ENCODE peak calls at places on chromosomes 13 and 19, in five cellular contexts. One of them, this sample, is unnamed.

GRCh38 chr13:99256709-99257108 is 1.5 kb downstream of the GPR18 start:
- DNase-seq in GM23248: peak
- DNase-seq in GM23338: no peak
- DNase-seq in tibial artery: no peak
- DNase-seq in HL-60: peak
- DNase-seq in this sample: no peak

GRCh38 chr19:7159105-7159933 is 89.8 kb downstream of the ZNF557 start:
- DNase-seq in GM23248: peak
- DNase-seq in GM23338: no peak
- DNase-seq in tibial artery: peak
- DNase-seq in HL-60: no peak
- DNase-seq in this sample: no peak

GRCh38 chr19:47230122-47230920 is 678 bp downstream of the BBC3 start:
- DNase-seq in GM23248: peak
- DNase-seq in GM23338: peak
- DNase-seq in tibial artery: peak
- DNase-seq in HL-60: no peak
- DNase-seq in this sample: peak

GRCh38 chr19:41926028-41926860 is 2.0 kb downstream of the ERFL start:
- DNase-seq in GM23248: no peak
- DNase-seq in GM23338: no peak
- DNase-seq in tibial artery: no peak
- DNase-seq in HL-60: no peak
- DNase-seq in this sample: no peak

GRCh38 chr19:49554701-49555181 is 25.6 kb downstream of the NOSIP start:
- DNase-seq in GM23248: peak
- DNase-seq in GM23338: no peak
- DNase-seq in tibial artery: no peak
- DNase-seq in HL-60: no peak
- DNase-seq in this sample: no peak

GRCh38 chr19:44050740-44051653 is 839 bp upstream of the ZNF223 start:
- DNase-seq in GM23248: peak
- DNase-seq in GM23338: peak
- DNase-seq in tibial artery: no peak
- DNase-seq in HL-60: peak
- DNase-seq in this sample: peak

GRCh38 chr19:5850743-5851293 is 431 bp downstream of the FUT3 start:
- DNase-seq in GM23248: peak
- DNase-seq in GM23338: no peak
- DNase-seq in tibial artery: no peak
- DNase-seq in HL-60: no peak
- DNase-seq in this sample: no peak

GRCh38 chr19:22446605-22447004 is 24.5 kb upstream of the ZNF98 start:
- DNase-seq in GM23248: no peak
- DNase-seq in GM23338: no peak
- DNase-seq in tibial artery: no peak
- DNase-seq in HL-60: no peak
- DNase-seq in this sample: no peak

GRCh38 chr19:6572217-6572616 is 18.7 kb downstream of the CD70 start:
- DNase-seq in GM23248: no peak
- DNase-seq in GM23338: peak
- DNase-seq in tibial artery: peak
- DNase-seq in HL-60: peak
- DNase-seq in this sample: no peak

GRCh38 chr13:29861694-29862110 is 11.3 kb upstream of the UBL3 start:
- DNase-seq in GM23248: peak
- DNase-seq in GM23338: no peak
- DNase-seq in tibial artery: no peak
- DNase-seq in HL-60: no peak
- DNase-seq in this sample: no peak

GRCh38 chr19:1263198-1263597 is 5.9 kb upstream of the CIRBP start:
- DNase-seq in GM23248: no peak
- DNase-seq in GM23338: no peak
- DNase-seq in tibial artery: no peak
- DNase-seq in HL-60: no peak
- DNase-seq in this sample: no peak

GRCh38 chr13:85492283-85492682 is 306.9 kb downstream of the SLITRK6 start:
- DNase-seq in GM23248: no peak
- DNase-seq in GM23338: no peak
- DNase-seq in tibial artery: no peak
- DNase-seq in HL-60: no peak
- DNase-seq in this sample: no peak

GRCh38 chr19:50537769-50538230 is 24.1 kb upstream of the ASPDH start:
- DNase-seq in GM23248: peak
- DNase-seq in GM23338: peak
- DNase-seq in tibial artery: peak
- DNase-seq in HL-60: peak
- DNase-seq in this sample: peak

GRCh38 chr19:54336893-54337857 is 1.8 kb downstream of the LILRA4 start:
- DNase-seq in GM23248: no peak
- DNase-seq in GM23338: no peak
- DNase-seq in tibial artery: no peak
- DNase-seq in HL-60: no peak
- DNase-seq in this sample: no peak

GRCh38 chr13:85985791-85986190 is 186.6 kb upstream of the SLITRK6 start:
- DNase-seq in GM23248: no peak
- DNase-seq in GM23338: no peak
- DNase-seq in tibial artery: no peak
- DNase-seq in HL-60: no peak
- DNase-seq in this sample: no peak

GRCh38 chr13:31090921-31091624 is 70.6 kb downstream of the HSPH1 start:
- DNase-seq in GM23248: no peak
- DNase-seq in GM23338: no peak
- DNase-seq in tibial artery: no peak
- DNase-seq in HL-60: no peak
- DNase-seq in this sample: no peak

GRCh38 chr19:35461050-35461449 is 13.0 kb downstream of the FFAR2 start:
- DNase-seq in GM23248: no peak
- DNase-seq in GM23338: no peak
- DNase-seq in tibial artery: no peak
- DNase-seq in HL-60: no peak
- DNase-seq in this sample: no peak

GRCh38 chr13:79781829-79782540 is 301.0 kb downstream of the NDFIP2 start:
- DNase-seq in GM23248: peak
- DNase-seq in GM23338: no peak
- DNase-seq in tibial artery: no peak
- DNase-seq in HL-60: no peak
- DNase-seq in this sample: no peak

GRCh38 chr13:109745060-109745459 is 41.3 kb downstream of the IRS2 start:
- DNase-seq in GM23248: no peak
- DNase-seq in GM23338: no peak
- DNase-seq in tibial artery: no peak
- DNase-seq in HL-60: no peak
- DNase-seq in this sample: no peak

GRCh38 chr13:100234524-100235136 is 145.7 kb downstream of the PCCA start:
- DNase-seq in GM23248: peak
- DNase-seq in GM23338: no peak
- DNase-seq in tibial artery: no peak
- DNase-seq in HL-60: no peak
- DNase-seq in this sample: no peak

GRCh38 chr19:44509478-44509877 is 9.2 kb upstream of the ZNF180 start:
- DNase-seq in GM23248: no peak
- DNase-seq in GM23338: no peak
- DNase-seq in tibial artery: no peak
- DNase-seq in HL-60: no peak
- DNase-seq in this sample: no peak

GRCh38 chr13:51764184-51765141 is 39.5 kb downstream of the DHRS12 start:
- DNase-seq in GM23248: peak
- DNase-seq in GM23338: no peak
- DNase-seq in tibial artery: peak
- DNase-seq in HL-60: no peak
- DNase-seq in this sample: no peak

GRCh38 chr13:98147521-98147920 is 4.6 kb downstream of the FARP1 start:
- DNase-seq in GM23248: no peak
- DNase-seq in GM23338: no peak
- DNase-seq in tibial artery: no peak
- DNase-seq in HL-60: no peak
- DNase-seq in this sample: no peak

GRCh38 chr13:101025925-101026324 is 351.3 kb upstream of the TMTC4 start:
- DNase-seq in GM23248: no peak
- DNase-seq in GM23338: no peak
- DNase-seq in tibial artery: no peak
- DNase-seq in HL-60: no peak
- DNase-seq in this sample: no peak

GRCh38 chr13:36344886-36345437 is 1.2 kb downstream of the SPART start:
- DNase-seq in GM23248: no peak
- DNase-seq in GM23338: peak
- DNase-seq in tibial artery: no peak
- DNase-seq in HL-60: no peak
- DNase-seq in this sample: no peak

GRCh38 chr19:29318581-29318980 is 105.6 kb upstream of the UQCRFS1 start:
- DNase-seq in GM23248: no peak
- DNase-seq in GM23338: no peak
- DNase-seq in tibial artery: no peak
- DNase-seq in HL-60: no peak
- DNase-seq in this sample: no peak
- H3K27ac ChIP-seq in GM23248: no peak
- H3K27ac ChIP-seq in GM23338: no peak
- H3K27ac ChIP-seq in tibial artery: no peak
- H3K27ac ChIP-seq in HL-60: no peak
- H3K27ac ChIP-seq in this sample: peak

GRCh38 chr13:66659291-66660012 is 570.7 kb downstream of the PCDH9 start:
- DNase-seq in GM23248: no peak
- DNase-seq in GM23338: no peak
- DNase-seq in tibial artery: no peak
- DNase-seq in HL-60: no peak
- DNase-seq in this sample: no peak

GRCh38 chr13:66660013-66660804 is 569.9 kb downstream of the PCDH9 start:
- DNase-seq in GM23248: peak
- DNase-seq in GM23338: no peak
- DNase-seq in tibial artery: no peak
- DNase-seq in HL-60: no peak
- DNase-seq in this sample: no peak

GRCh38 chr13:66661336-66661735 is 568.8 kb downstream of the PCDH9 start:
- DNase-seq in GM23248: no peak
- DNase-seq in GM23338: no peak
- DNase-seq in tibial artery: no peak
- DNase-seq in HL-60: no peak
- DNase-seq in this sample: no peak

GRCh38 chr13:66656050-66656449 is 574.1 kb downstream of the PCDH9 start:
- DNase-seq in GM23248: no peak
- DNase-seq in GM23338: peak
- DNase-seq in tibial artery: no peak
- DNase-seq in HL-60: no peak
- DNase-seq in this sample: no peak

DNA sequence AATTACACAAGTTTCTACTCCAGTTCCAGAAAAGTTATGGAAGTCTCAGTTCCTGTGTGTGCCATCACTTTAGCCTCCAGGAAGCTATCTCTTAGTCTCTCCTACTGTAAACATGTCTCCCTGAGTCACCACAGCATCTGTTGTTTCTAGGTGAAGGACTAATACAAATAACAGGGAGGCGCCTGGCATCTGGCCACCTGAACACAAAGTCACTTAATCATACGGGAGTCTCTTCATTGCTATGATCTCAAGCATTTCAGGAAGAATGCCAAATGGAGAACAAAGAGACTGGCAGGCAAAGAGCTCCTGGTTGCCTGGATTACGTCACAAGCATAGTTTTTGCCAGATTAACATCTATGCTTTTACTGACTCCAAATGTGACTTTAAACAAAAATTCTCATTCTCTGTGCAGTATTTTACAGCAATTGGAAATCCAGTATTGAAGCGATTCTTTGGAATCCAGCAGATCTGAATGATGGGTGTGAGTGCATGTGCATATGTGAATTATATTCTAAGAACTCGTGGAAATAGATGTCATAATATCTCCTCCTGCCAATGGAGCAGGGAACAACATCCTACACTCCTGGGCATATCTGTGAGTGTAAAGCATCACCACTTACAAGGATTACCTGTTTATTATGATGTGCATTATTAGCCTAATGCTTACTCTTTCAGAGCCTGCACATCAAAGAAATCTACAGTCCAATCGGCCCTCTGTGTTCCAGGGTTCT is 572.8 kb downstream of the PCDH9 start:
- DNase-seq in GM23248: peak
- DNase-seq in GM23338: peak
- DNase-seq in tibial artery: no peak
- DNase-seq in HL-60: no peak
- DNase-seq in this sample: no peak
- H3K27ac ChIP-seq in GM23248: no peak
- H3K27ac ChIP-seq in GM23338: no peak
- H3K27ac ChIP-seq in tibial artery: no peak
- H3K27ac ChIP-seq in HL-60: no peak
- H3K27ac ChIP-seq in this sample: no peak

DNA sequence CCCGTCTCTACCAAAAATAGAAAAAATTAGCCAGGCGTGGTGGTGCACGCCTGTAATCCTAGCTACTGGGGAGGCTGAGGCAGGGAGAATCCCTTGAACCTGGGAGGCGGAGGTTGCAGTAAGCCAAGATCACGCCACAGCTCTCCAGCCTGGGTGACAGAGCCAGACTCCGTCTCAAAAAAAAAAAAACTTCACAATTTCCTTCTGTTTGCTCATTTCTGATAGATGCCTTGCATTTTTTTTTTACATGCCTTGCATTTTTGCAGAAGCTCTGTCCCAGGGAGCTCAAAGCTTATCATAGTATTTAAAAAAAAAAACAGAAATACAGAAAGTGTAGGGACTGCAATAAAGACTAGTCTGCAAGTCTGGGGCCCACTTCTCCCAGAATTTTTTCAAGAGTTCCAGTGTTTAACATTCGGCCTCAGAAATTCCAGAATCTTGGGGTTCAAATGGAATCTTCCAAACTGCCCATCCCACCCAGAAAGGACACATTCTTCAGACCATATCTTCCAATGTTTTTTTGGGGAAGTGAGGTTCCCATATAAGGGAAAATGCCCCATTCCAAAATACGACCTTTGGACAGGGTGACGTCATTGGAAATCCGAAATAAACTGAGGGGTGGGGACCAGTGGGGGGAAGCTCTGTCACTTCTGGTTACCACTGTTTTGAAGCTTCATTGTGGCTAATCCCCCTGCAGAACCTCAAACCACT is 17.2 kb upstream of the RAB8A start:
- DNase-seq in GM23248: no peak
- DNase-seq in GM23338: no peak
- DNase-seq in tibial artery: no peak
- DNase-seq in HL-60: no peak
- DNase-seq in this sample: no peak
- H3K27ac ChIP-seq in GM23248: peak
- H3K27ac ChIP-seq in GM23338: peak
- H3K27ac ChIP-seq in tibial artery: peak
- H3K27ac ChIP-seq in HL-60: no peak
- H3K27ac ChIP-seq in this sample: no peak

DNA sequence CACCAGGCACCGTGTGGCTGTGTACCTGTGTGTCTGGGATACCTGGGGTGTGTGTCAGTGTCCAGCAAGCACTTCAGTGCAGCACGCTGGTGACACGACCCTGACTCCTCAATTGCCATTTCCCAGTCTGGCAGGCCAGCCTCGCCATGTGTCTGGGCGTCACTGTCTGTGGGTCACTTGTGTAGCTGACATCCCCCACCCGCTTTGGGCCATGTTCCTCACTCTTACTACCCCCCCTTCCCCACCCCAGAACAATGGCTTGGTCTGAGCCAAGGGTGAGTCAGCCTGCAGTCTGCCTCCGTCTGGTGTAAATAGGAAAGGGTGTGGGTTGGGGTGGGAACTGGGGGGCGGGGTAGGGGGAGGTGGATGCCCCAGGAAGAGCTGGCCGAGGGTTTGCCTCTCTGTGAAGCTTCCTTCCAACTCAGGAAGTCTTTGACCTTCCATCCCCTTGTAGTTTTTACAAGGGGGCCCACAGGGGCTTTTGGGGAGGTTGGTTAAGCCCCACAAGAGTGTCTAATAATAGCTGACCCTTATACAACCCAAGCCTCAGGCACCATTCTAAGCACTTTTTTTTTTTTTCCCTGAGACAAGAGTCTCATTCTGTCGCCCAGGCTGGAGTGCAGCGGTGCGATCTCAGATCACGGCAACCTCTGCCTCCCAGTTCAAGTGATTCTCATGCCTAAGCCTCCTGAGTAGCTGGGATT is 17.6 kb downstream of the NOVA2 start:
- DNase-seq in GM23248: no peak
- DNase-seq in GM23338: no peak
- DNase-seq in tibial artery: no peak
- DNase-seq in HL-60: no peak
- DNase-seq in this sample: peak
- H3K27ac ChIP-seq in GM23248: no peak
- H3K27ac ChIP-seq in GM23338: no peak
- H3K27ac ChIP-seq in tibial artery: no peak
- H3K27ac ChIP-seq in HL-60: no peak
- H3K27ac ChIP-seq in this sample: peak